ENCODE peak calls at places on chromosomes 6 and 20, in eight cellular contexts. E is KG1; H is CD14-positive monocyte; X is NCI-H187 treated with DMSO at 0.1 percent for 48 hours; W is GM20000; B is naive thymus-derived CD8-positive, alpha-beta T cell; A is hepatocyte; M is T-helper 1 cell. Q is an unnamed sample.

GRCh38 chr6:118650500-118651281 is 700 bp downstream of the CEP85L start:
- DNase-seq in E (no peak), H (peak), X (no peak), W (peak), B (peak), A (peak), M (peak), Q (peak)

GRCh38 chr20:1003920-1004697 is 2.0 kb upstream of the RSPO4 start:
- DNase-seq in E (no peak), H (no peak), X (no peak), W (no peak), B (no peak), A (no peak), M (no peak), Q (no peak)

GRCh38 chr6:41625442-41625841 is 12.8 kb upstream of the MDFI start:
- DNase-seq in E (no peak), H (no peak), X (no peak), W (no peak), B (no peak), A (no peak), M (no peak), Q (no peak)

GRCh38 chr6:111585241-111585968 is 20.3 kb downstream of the TRAF3IP2 start:
- DNase-seq in E (no peak), H (no peak), X (no peak), W (no peak), B (no peak), A (no peak), M (no peak), Q (no peak)

GRCh38 chr6:111683126-111683525 is 77.4 kb upstream of the TRAF3IP2 start:
- DNase-seq in E (no peak), H (no peak), X (no peak), W (no peak), B (no peak), A (no peak), M (no peak), Q (no peak)

GRCh38 chr6:108587258-108588059 is 26.7 kb downstream of the FOXO3 start:
- DNase-seq in E (no peak), H (no peak), X (no peak), W (no peak), B (no peak), A (peak), M (no peak), Q (peak)

GRCh38 chr20:48202774-48203173 is 417.5 kb upstream of the SULF2 start:
- DNase-seq in E (no peak), H (no peak), X (no peak), W (no peak), B (no peak), A (no peak), M (no peak), Q (no peak)

GRCh38 chr20:62739581-62740285 is 31.1 kb downstream of the NTSR1 start:
- DNase-seq in E (peak), H (peak), X (no peak), W (no peak), B (peak), A (no peak), M (peak), Q (peak)

GRCh38 chr6:156910938-156911337 is 133.8 kb downstream of the ARID1B start:
- DNase-seq in E (no peak), H (no peak), X (no peak), W (no peak), B (no peak), A (no peak), M (no peak), Q (no peak)

GRCh38 chr6:158418501-158418900 is 106.2 kb downstream of the TULP4 start:
- DNase-seq in E (no peak), H (no peak), X (no peak), W (no peak), B (no peak), A (no peak), M (no peak), Q (no peak)

GRCh38 chr20:14561733-14562132 is 224.3 kb upstream of the FLRT3 start:
- DNase-seq in E (no peak), H (no peak), X (no peak), W (no peak), B (no peak), A (no peak), M (no peak), Q (no peak)

GRCh38 chr6:147712841-147713240 is 204.4 kb downstream of the SAMD5 start:
- DNase-seq in E (no peak), H (no peak), X (no peak), W (no peak), B (no peak), A (no peak), M (no peak), Q (no peak)

GRCh38 chr6:134636221-134636830 is 313.6 kb downstream of the ALDH8A1 start:
- DNase-seq in E (no peak), H (no peak), X (no peak), W (peak), B (no peak), A (peak), M (peak), Q (no peak)

GRCh38 chr6:12148317-12148801 is 136.2 kb downstream of the HIVEP1 start:
- DNase-seq in E (no peak), H (no peak), X (no peak), W (no peak), B (no peak), A (no peak), M (no peak), Q (no peak)

GRCh38 chr20:63567382-63568169 is 6.5 kb downstream of the HELZ2 start:
- DNase-seq in E (peak), H (peak), X (no peak), W (peak), B (peak), A (no peak), M (peak), Q (no peak)

GRCh38 chr6:42885702-42886101 is 6.3 kb downstream of the RPL7L1 start:
- DNase-seq in E (no peak), H (no peak), X (no peak), W (no peak), B (no peak), A (no peak), M (no peak), Q (no peak)

GRCh38 chr20:61990484-61990883 is 75.2 kb downstream of the TAF4 start:
- DNase-seq in E (no peak), H (no peak), X (no peak), W (no peak), B (no peak), A (no peak), M (no peak), Q (no peak)

GRCh38 chr20:41017448-41018042 is 11.1 kb upstream of the TOP1 start:
- DNase-seq in E (no peak), H (no peak), X (no peak), W (no peak), B (no peak), A (no peak), M (no peak), Q (no peak)

Q was measured in retina.